ENCODE peak calls at places on chromosome 15, in five cellular contexts. C, E, N, R and B are unnamed samples.

GRCh38 chr15:29088666-29089065 is 181.0 kb downstream of the NSMCE3 start:
- DNase-seq in N (no peak), C (no peak), R (no peak), E (no peak), B (no peak)

GRCh38 chr15:50341737-50342136 is 13.3 kb downstream of the GABPB1 start:
- DNase-seq in C (no peak), E (no peak), N (no peak), R (no peak), B (no peak)

GRCh38 chr15:34353627-34354026 is 10.5 kb downstream of the NUTM1 start:
- DNase-seq in N (no peak), E (peak), R (no peak), C (no peak), B (no peak)

GRCh38 chr15:69807752-69808151 is 290.0 kb downstream of the TLE3 start:
- DNase-seq in N (peak), E (no peak), R (peak), C (no peak), B (no peak)

GRCh38 chr15:35130245-35130644 is 45.1 kb upstream of the NANOGP8 start:
- DNase-seq in R (no peak), C (no peak), E (no peak), N (peak), B (no peak)

GRCh38 chr15:87154771-87155170 is 1075.1 kb downstream of the AGBL1 start:
- DNase-seq in N (peak), E (no peak), R (peak), C (no peak), B (no peak)

GRCh38 chr15:69819371-69819770 is 278.3 kb downstream of the TLE3 start:
- DNase-seq in C (no peak), N (no peak), E (no peak), R (no peak), B (no peak)

GRCh38 chr15:52520421-52520820 is 8.3 kb downstream of the MYO5A start:
- DNase-seq in N (no peak), C (no peak), E (no peak), R (no peak), B (no peak)

GRCh38 chr15:73936181-73936580 is 9.9 kb downstream of the LOXL1 start:
- DNase-seq in C (no peak), E (no peak), N (peak), R (peak), B (no peak)

GRCh38 chr15:58407786-58408185 is 24.0 kb upstream of the LIPC start:
- DNase-seq in R (no peak), C (no peak), E (no peak), N (no peak), B (no peak)

GRCh38 chr15:47293763-47294162 is 423.5 kb upstream of the SEMA6D start:
- DNase-seq in E (no peak), R (peak), C (peak), N (peak), B (no peak)

GRCh38 chr15:81274932-81275341 is 49.0 kb downstream of the STARD5 start:
- DNase-seq in N (peak), R (peak), E (peak), C (peak), B (peak)

GRCh38 chr15:64045106-64045435 is 1.2 kb downstream of the DAPK2 start:
- DNase-seq in E (no peak), N (no peak), C (no peak), R (no peak), B (no peak)

GRCh38 chr15:56718560-56718959 is 14.7 kb downstream of the ZNF280D start:
- DNase-seq in E (no peak), C (no peak), N (no peak), R (no peak), B (no peak)

GRCh38 chr15:49387471-49387870 is 35.6 kb upstream of the FGF7 start:
- DNase-seq in R (no peak), C (no peak), N (no peak), E (no peak), B (no peak)

GRCh38 chr15:57505949-57506391 is 85.7 kb upstream of the MYZAP start:
- DNase-seq in C (peak), R (peak), E (no peak), N (no peak), B (no peak)

GRCh38 chr15:71758716-71759115 is 51.6 kb upstream of the NR2E3 start:
- DNase-seq in R (no peak), C (no peak), E (no peak), N (no peak), B (no peak)

GRCh38 chr15:39286706-39287105 is 294.2 kb upstream of the THBS1 start:
- DNase-seq in R (peak), C (no peak), N (peak), E (no peak), B (no peak)

GRCh38 chr15:41894791-41895463 is 1.1 kb upstream of the SPTBN5 start:
- DNase-seq in E (peak), C (no peak), N (peak), R (peak), B (no peak)

GRCh38 chr15:85541744-85542143 is 161.3 kb downstream of the AKAP13 start:
- DNase-seq in C (no peak), N (peak), R (no peak), E (no peak), B (no peak)

GRCh38 chr15:29518442-29518841 is 248.8 kb upstream of the NSMCE3 start:
- DNase-seq in N (no peak), E (no peak), R (no peak), C (no peak), B (no peak)

GRCh38 chr15:98582900-98583554 is 65.3 kb upstream of the IGF1R start:
- DNase-seq in E (no peak), C (no peak), R (no peak), N (no peak), B (no peak)

GRCh38 chr15:49467782-49468181 is 44.7 kb downstream of the FGF7 start:
- DNase-seq in N (no peak), R (no peak), C (no peak), E (no peak), B (no peak)

GRCh38 chr15:89052474-89052873 is 35.8 kb upstream of the ABHD2 start:
- DNase-seq in E (no peak), C (peak), R (peak), N (peak), B (no peak)

GRCh38 chr15:65106011-65106590 is 8.9 kb downstream of the UBAP1L start:
- DNase-seq in R (no peak), C (no peak), N (no peak), E (no peak), B (no peak)

GRCh38 chr15:33795076-33795475 is 173.2 kb upstream of the CHRM5 start:
- DNase-seq in N (no peak), R (peak), E (no peak), C (no peak), B (no peak)

GRCh38 chr15:69017978-69018377 is 3.5 kb downstream of the NOX5 start:
- DNase-seq in E (no peak), R (no peak), C (no peak), N (no peak), B (no peak)

GRCh38 chr15:66565731-66566130 is at the start of gene LCTL:
- DNase-seq in E (peak), C (no peak), N (peak), R (peak), B (peak)

GRCh38 chr15:33985287-33985686 is 17.0 kb downstream of the CHRM5 start:
- DNase-seq in C (peak), R (peak), N (peak), E (no peak), B (peak)

GRCh38 chr15:64943512-64944225 is 32.0 kb downstream of the ANKDD1A start:
- DNase-seq in R (no peak), E (no peak), N (no peak), C (no peak), B (no peak)

GRCh38 chr15:78914027-78914764 is 30.6 kb downstream of the CTSH start:
- DNase-seq in R (no peak), E (no peak), N (no peak), C (no peak), B (no peak)
- H3K27ac ChIP-seq in R (no peak), E (no peak), N (no peak), C (no peak), B (no peak)

GRCh38 chr15:77865106-77865630 is 212.3 kb downstream of the TBC1D2B start:
- DNase-seq in N (no peak), E (peak), C (no peak), R (no peak), B (no peak)

GRCh38 chr15:77866186-77866585 is 211.3 kb downstream of the TBC1D2B start:
- DNase-seq in R (no peak), N (no peak), C (no peak), E (peak), B (no peak)

GRCh38 chr15:77865701-77866100 is 211.8 kb downstream of the TBC1D2B start:
- DNase-seq in E (no peak), C (no peak), N (no peak), R (no peak), B (no peak)

GRCh38 chr15:77863491-77864105 is 213.9 kb downstream of the TBC1D2B start:
- DNase-seq in C (no peak), N (no peak), R (no peak), E (peak), B (no peak)

DNA sequence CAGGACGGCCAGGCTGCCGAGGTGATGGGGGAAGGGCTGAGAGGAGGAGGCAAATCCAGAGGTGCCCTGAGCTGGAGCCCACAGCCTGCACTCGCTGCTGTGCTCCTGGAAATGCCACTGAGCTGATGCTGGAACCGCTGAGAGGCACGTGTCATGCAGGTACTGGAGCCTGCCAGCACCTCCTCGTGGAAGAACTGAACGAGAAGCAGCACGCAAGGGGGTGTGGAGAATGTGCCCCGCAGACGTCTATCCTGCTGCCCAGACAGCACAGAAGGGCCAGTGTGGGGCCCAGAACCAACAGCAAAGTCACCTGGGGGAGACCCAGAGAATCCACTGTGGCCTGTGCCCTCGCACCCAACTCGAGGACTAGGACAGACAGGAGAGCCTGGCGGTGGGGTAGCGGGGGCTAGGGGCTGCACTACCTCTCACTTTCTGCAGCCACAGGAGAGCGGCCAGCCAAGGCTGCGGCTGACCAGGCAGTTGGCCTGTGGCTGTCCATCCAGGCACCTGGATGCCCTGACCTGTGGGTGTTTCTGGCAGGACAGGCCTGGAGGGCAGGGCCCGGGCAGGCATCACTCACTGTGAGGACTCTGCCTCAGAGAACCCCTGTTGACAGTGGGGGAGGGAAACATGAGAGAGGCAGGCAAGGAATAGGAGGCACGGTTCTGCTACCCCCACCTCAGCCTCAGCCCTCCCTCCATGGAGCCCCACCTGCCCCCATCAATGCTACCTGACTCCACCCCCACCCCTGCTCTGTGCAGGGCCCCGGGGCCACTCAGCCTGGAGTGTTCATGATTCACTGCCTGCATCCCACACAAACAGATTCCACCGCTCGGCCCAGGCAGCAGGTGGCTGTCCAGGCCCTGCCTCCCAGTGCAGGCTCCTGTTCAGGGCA is 213.1 kb downstream of the TBC1D2B start:
- DNase-seq in C (peak), R (no peak), N (no peak), E (peak), B (no peak)
- H3K9ac ChIP-seq in C (no peak), R (no peak), N (no peak), E (no peak), B (no peak)

DNA sequence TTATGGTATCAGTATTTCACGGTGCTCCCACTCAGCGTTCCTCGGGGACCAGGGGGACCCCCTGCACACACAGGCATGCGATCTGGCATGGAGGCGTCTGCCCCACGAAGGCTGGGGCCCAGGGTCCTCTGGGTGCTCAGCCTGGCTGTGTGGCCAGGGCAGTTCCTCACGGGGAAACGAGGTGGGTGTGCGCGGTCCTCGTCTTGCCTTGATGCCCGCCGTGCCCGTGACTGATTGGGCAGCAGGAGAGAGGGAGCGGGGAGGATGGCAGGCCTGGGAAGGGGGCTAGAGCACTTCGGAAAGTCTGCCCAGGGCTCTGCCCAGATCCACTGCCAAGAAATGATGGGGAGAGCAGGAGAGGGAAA is 10.9 kb downstream of the LINGO1 start:
- DNase-seq in N (no peak), R (no peak), C (no peak), E (no peak), B (no peak)
- H3K14ac ChIP-seq in N (no peak), R (no peak), C (peak), E (peak), B (peak)

GRCh38 chr15:67897646-67898045 is 57.8 kb upstream of the RNU6-1 start:
- DNase-seq in E (no peak), N (no peak), C (no peak), R (peak), B (no peak)
- H3K27ac ChIP-seq in E (no peak), N (no peak), C (no peak), R (no peak), B (no peak)

DNA sequence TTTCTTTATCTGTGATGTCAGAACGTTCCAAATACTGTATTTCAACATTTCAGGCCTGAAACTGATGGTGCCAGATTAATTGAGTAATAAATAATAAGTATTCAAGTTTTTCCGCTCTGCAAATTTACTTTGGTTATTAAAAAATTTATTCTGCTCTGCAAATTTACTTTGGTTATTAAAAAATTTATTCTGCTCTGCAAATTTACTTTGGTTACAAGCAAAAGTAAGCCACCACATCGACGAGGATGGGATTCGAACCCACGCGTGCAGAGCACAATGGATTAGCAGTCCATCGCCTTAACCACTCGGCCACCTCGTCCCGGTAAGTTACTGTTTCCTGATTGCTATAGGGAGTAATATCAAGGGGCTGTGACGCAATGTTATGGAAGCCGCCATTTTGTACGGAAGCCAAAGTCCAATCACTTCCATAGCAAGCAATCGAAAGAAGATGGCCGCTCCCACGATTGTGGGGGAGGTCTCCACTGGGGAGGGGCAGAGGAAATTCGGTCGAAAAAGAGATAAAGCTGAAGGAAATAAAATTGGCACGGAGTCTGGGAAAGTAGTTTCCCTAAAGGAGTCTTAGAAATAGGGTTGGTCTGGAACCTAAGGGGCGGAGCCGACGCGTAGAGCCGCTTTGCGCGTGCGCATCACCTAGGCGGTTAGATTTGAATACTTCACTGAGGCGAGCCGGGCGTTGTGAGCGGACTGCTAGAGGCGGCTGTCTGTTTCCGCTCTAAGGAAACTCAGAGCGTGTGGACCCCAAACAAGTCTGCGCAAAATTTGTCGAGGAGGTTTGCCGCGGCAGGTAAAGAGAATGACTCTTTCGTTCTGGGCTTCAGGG is at the start of gene KNL1:
- DNase-seq in R (peak), E (peak), N (peak), C (peak), B (peak)
- H3K9ac ChIP-seq in R (peak), E (peak), N (peak), C (peak), B (peak)